ENCODE peak calls at places on chromosome 5, in four cellular contexts. I is A549, W is GM12878, L is K562. R is an unnamed sample.

GRCh38 chr5:16552666-16553343 is 64.0 kb downstream of the RETREG1 start:
- DNase-seq in W (no peak), I (peak), L (peak), R (peak)

GRCh38 chr5:40477856-40478546 is 201.7 kb upstream of the PTGER4 start:
- DNase-seq in W (no peak), I (peak), L (no peak), R (peak)

GRCh38 chr5:168934186-168934585 is 355.0 kb upstream of the PANK3 start:
- DNase-seq in L (no peak), W (no peak), I (no peak), R (no peak)

GRCh38 chr5:107555425-107556090 is 115.2 kb downstream of the EFNA5 start:
- DNase-seq in I (no peak), W (no peak), L (no peak), R (peak)

GRCh38 chr5:57857696-57858095 is 375.1 kb upstream of the ACTBL2 start:
- DNase-seq in W (no peak), L (no peak), I (no peak), R (no peak)

GRCh38 chr5:139795074-139796001 is at the start of gene PSD2:
- DNase-seq in W (no peak), I (no peak), L (peak), R (no peak)

GRCh38 chr5:150801117-150801927 is 22.8 kb downstream of the SMIM3 start:
- DNase-seq in W (no peak), I (peak), L (peak), R (peak)

GRCh38 chr5:61167382-61167781 is 5.1 kb upstream of the SMIM15 start:
- DNase-seq in L (no peak), W (no peak), I (peak), R (peak)

GRCh38 chr5:64516216-64516615 is 10.4 kb downstream of the RGS7BP start:
- DNase-seq in I (no peak), W (no peak), L (no peak), R (no peak)

GRCh38 chr5:129541648-129542251 is 81.7 kb downstream of the ADAMTS19 start:
- DNase-seq in W (no peak), L (peak), I (peak), R (peak)

GRCh38 chr5:135339623-135340022 is 59.4 kb downstream of the MACROH2A1 start:
- DNase-seq in I (no peak), W (no peak), L (no peak), R (no peak)

GRCh38 chr5:111691914-111692313 is 65.1 kb downstream of the NREP start:
- DNase-seq in W (no peak), L (no peak), I (no peak), R (no peak)

GRCh38 chr5:96332535-96333396 is 100.3 kb downstream of the PCSK1 start:
- DNase-seq in I (no peak), W (no peak), L (no peak), R (no peak)

GRCh38 chr5:87150630-87151029 is 117.1 kb upstream of the RASA1 start:
- DNase-seq in W (no peak), I (no peak), L (no peak), R (no peak)

GRCh38 chr5:78827725-78828124 is 157.4 kb downstream of the ARSB start:
- DNase-seq in I (no peak), L (no peak), W (no peak), R (no peak)

GRCh38 chr5:80216753-80217596 is 38.9 kb downstream of the SERINC5 start:
- DNase-seq in I (no peak), W (no peak), L (no peak), R (no peak)

GRCh38 chr5:99019254-99019653 is 90.4 kb upstream of the CHD1 start:
- DNase-seq in L (no peak), W (no peak), I (no peak), R (no peak)

GRCh38 chr5:1111727-1112289 is at the start of gene SLC12A7:
- DNase-seq in W (no peak), I (peak), L (peak), R (no peak)

GRCh38 chr5:150103678-150104549 is 17.6 kb upstream of the CSF1R start:
- DNase-seq in L (no peak), W (no peak), I (no peak), R (no peak)

GRCh38 chr5:178471666-178472065 is 118.5 kb downstream of the COL23A1 start:
- DNase-seq in W (no peak), I (no peak), L (no peak), R (no peak)

GRCh38 chr5:76808142-76808691 is 10.6 kb upstream of the F2RL1 start:
- DNase-seq in L (no peak), I (no peak), W (no peak), R (no peak)

GRCh38 chr5:154047324-154047723 is 8.6 kb downstream of the MFAP3 start:
- DNase-seq in I (no peak), L (no peak), W (no peak), R (no peak)

GRCh38 chr5:151670074-151670686 is 16.5 kb downstream of the SPARC start:
- DNase-seq in W (no peak), I (no peak), L (no peak), R (peak)

GRCh38 chr5:89128930-89129625 is 246.1 kb upstream of the MEF2C start:
- DNase-seq in I (no peak), L (peak), W (no peak), R (no peak)

GRCh38 chr5:170681013-170681433 is 102.5 kb upstream of the GABRP start:
- DNase-seq in L (no peak), I (peak), W (no peak), R (peak)

GRCh38 chr5:717143-717542 is 24.0 kb upstream of the TPPP start:
- DNase-seq in W (no peak), I (no peak), L (no peak), R (no peak)

GRCh38 chr5:92909545-92909962 is 671.5 kb downstream of the NR2F1-AS1 start:
- DNase-seq in L (no peak), W (no peak), I (peak), R (peak)

GRCh38 chr5:74786851-74787250 is 19.8 kb downstream of the NSA2 start:
- DNase-seq in I (no peak), L (no peak), W (no peak), R (no peak)

GRCh38 chr5:135823799-135824366 is 10.6 kb upstream of the SLC25A48 start:
- DNase-seq in I (no peak), W (no peak), L (no peak), R (no peak)

DNA sequence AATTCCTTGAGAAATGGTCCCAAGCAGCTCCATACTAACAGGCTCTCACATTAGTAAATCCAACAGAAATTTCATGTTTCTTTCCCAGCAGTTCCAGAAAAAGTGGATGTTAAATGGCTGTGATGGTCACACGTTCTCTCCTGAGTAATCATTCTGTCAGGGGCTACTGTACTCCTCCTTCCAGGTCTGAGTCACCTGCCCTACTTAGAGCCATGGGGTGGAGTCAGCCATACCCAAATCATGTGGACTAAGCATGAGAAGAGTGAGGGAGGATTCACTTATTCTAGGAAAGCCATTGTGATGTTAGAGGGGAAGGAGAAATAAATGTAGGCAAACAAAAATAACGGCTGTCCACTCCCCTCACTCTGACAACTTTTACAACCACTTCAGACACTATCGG is 547.2 kb downstream of the CSNK1G3 start:
- DNase-seq in L (no peak), I (no peak), W (no peak), R (no peak)
- TF ChIP-seq ELK1 in L (no peak), I (no peak), W (no peak), R (no peak)

DNA sequence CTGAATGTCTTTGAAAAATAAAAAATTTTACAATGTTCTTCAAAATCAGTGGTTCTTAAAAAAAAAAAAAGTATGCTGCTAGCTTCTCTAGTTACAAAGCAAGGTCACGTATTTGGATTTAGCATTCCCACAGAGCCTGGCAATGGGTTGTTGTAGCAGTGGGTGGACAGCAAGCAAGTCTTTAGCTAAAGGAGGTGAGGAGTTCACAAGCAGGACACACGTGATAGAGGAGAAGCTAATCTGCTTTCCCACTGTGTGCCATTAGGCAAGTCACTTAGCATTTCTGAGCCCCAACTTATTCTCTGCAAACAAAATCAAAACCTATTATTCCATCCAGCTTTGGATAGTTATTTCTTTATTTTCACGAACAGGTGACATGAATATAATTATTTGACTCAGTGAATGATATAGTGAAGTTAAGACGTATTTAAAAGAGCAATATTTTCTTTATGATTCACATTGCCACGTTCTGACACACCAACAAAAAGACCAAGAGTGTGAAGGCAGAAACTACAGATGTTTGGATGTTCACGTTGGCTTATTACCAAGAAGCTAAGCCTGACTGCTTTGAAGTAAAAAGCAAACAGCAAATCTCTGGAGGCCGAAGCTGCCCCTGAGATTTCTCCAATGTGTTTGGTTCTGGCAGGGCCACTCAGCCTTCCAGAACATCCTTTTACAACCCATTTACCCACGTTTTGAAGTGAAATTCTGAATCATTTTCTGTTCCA is 612.1 kb upstream of the CDH6 start:
- DNase-seq in I (no peak), L (no peak), W (no peak), R (no peak)
- TF ChIP-seq ELK1 in I (no peak), L (no peak), W (no peak), R (no peak)

DNA sequence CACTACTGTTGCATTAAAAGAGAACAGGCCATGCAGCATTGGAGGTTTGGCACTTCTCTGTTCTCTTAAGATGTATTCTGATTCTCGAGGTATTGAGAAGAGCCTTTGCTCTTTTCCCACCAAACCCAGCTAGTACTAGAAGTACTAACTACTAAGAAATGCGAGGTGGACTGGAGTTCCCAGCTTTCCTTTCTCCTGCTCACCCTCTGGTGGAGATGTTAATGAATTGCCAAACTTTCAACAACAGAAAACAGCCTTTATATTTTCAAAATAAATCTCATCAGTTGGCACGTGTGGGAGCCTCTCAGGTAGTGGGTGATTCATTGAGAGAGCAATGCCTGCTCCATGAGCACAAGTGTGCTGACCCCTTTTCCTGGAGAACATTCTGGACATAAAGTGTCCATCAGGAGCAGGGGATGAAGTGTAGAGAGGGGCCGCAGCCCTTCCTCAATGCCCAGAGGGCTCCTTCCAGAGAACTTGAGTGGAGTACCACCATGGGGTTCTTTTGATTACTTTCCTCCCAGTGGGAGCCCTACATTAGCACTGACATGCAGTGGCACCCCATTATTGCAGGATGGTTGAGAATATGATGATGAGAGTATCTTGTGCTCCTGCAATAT is 45.7 kb downstream of the TMEM174 start:
- DNase-seq in I (peak), L (no peak), W (no peak), R (peak)
- TF ChIP-seq ELK1 in I (no peak), L (no peak), W (no peak), R (no peak)

GRCh38 chr5:116437922-116438578 is 136.6 kb downstream of the SEMA6A start:
- DNase-seq in L (no peak), I (no peak), W (no peak), R (no peak)

GRCh38 chr5:116438979-116439554 is 135.6 kb downstream of the SEMA6A start:
- DNase-seq in L (no peak), W (no peak), I (no peak), R (no peak)

GRCh38 chr5:116436674-116437350 is 137.8 kb downstream of the SEMA6A start:
- DNase-seq in I (no peak), L (no peak), W (no peak), R (no peak)

GRCh38 chr5:116439891-116440290 is 134.7 kb downstream of the SEMA6A start:
- DNase-seq in W (no peak), I (no peak), L (no peak), R (no peak)

DNA sequence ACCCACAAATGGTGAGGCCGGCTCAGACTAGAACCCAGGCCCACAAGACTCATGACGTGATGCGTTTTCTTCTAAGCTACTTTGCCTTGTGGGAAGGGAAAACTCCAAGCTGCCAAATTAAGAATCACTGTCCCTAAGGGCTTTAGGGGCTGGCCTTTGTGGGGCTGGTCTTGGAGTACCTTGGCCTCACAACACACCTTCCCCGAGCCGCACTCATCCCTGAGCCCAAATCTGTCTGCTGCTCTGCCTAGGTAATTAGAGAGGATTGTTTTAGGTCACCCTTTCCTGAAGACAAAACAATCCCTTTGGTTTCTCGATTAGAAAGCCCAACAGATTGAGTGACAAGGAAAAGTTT is 137.3 kb downstream of the SEMA6A start:
- DNase-seq in W (no peak), L (no peak), I (no peak), R (no peak)
- TF ChIP-seq ELK1 in W (no peak), L (no peak), I (no peak), R (no peak)

GRCh38 chr5:62780230-62780629 is 201.6 kb downstream of the LRRC70 start:
- DNase-seq in L (no peak), I (no peak), W (no peak), R (no peak)

GRCh38 chr5:62783374-62784057 is 204.9 kb downstream of the LRRC70 start:
- DNase-seq in W (no peak), I (no peak), L (no peak), R (no peak)

GRCh38 chr5:62778327-62779009 is 199.8 kb downstream of the LRRC70 start:
- DNase-seq in L (no peak), W (no peak), I (no peak), R (no peak)

GRCh38 chr5:62780888-62781287 is 202.3 kb downstream of the LRRC70 start:
- DNase-seq in L (no peak), W (no peak), I (no peak), R (no peak)

DNA sequence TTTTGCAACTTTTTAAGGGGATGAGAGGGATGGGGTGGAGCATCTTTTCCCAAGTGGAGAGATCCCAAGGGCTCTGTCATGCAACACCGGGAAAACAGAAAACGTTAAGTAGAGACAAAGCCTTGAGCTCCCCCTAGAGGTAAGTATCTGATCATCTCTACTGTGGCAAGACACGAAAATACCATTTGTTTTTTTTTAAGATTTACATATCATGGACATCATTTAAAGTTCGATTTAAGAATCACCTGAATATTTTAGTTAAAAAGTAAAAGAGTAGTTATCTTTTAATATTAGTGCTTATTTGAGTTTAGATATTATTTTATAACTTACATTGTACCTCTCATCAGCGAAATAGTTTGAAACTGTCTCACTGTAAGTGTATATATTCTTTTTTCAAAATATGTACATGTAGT is 200.4 kb downstream of the LRRC70 start:
- DNase-seq in L (peak), W (no peak), I (peak), R (peak)
- TF ChIP-seq ELK1 in L (no peak), W (no peak), I (no peak), R (no peak)

GRCh38 chr5:66010476-66010875 is 84.1 kb downstream of the ERBIN start:
- DNase-seq in I (no peak), W (peak), L (no peak), R (peak)
- TF ChIP-seq ELK1 in I (no peak), W (no peak), L (no peak), R (no peak)